ENCODE peak calls at places on chromosomes 12 and 14, in ten cellular contexts. One of them, this sample, is unnamed.
A peak's percentile ranks its signal among the peaks of the same experiment; 100 is the strongest.

GRCh38 chr12:92493816-92494215 is 209.0 kb upstream of the PLEKHG7 start:
- DNase-seq in tibial artery: no peak
- DNase-seq in lung: no peak
- DNase-seq in SJCRH30: no peak
- DNase-seq in ascending aorta: no peak
- DNase-seq in stomach: no peak
- DNase-seq in right lobe of liver: no peak
- DNase-seq in sigmoid colon: no peak
- DNase-seq in esophagus muscularis mucosa: no peak
- DNase-seq in lower lobe of right lung: no peak
- DNase-seq in this sample: no peak

GRCh38 chr12:48198619-48198973 is 4.5 kb downstream of the OR10AD1 start:
- DNase-seq in tibial artery: peak; percentile 74
- DNase-seq in lung: no peak
- DNase-seq in SJCRH30: no peak
- DNase-seq in ascending aorta: peak; percentile 72
- DNase-seq in stomach: peak; percentile 42
- DNase-seq in right lobe of liver: peak; percentile 64
- DNase-seq in sigmoid colon: peak; percentile 78
- DNase-seq in esophagus muscularis mucosa: peak; percentile 91
- DNase-seq in lower lobe of right lung: peak; percentile 64
- DNase-seq in this sample: no peak

GRCh38 chr12:51128905-51129304 is 44.0 kb downstream of the TFCP2 start:
- DNase-seq in tibial artery: no peak
- DNase-seq in lung: no peak
- DNase-seq in SJCRH30: peak; percentile 31
- DNase-seq in ascending aorta: no peak
- DNase-seq in stomach: no peak
- DNase-seq in right lobe of liver: no peak
- DNase-seq in sigmoid colon: no peak
- DNase-seq in esophagus muscularis mucosa: no peak
- DNase-seq in lower lobe of right lung: no peak
- DNase-seq in this sample: no peak

GRCh38 chr12:94922561-94922960 is 80.9 kb downstream of the NDUFA12 start:
- DNase-seq in tibial artery: no peak
- DNase-seq in lung: no peak
- DNase-seq in SJCRH30: no peak
- DNase-seq in ascending aorta: no peak
- DNase-seq in stomach: no peak
- DNase-seq in right lobe of liver: no peak
- DNase-seq in sigmoid colon: no peak
- DNase-seq in esophagus muscularis mucosa: no peak
- DNase-seq in lower lobe of right lung: no peak
- DNase-seq in this sample: no peak

GRCh38 chr12:116924558-116925453 is 14.1 kb downstream of the FBXW8 start:
- DNase-seq in tibial artery: no peak
- DNase-seq in lung: no peak
- DNase-seq in SJCRH30: peak; percentile 10
- DNase-seq in ascending aorta: no peak
- DNase-seq in stomach: no peak
- DNase-seq in right lobe of liver: no peak
- DNase-seq in sigmoid colon: no peak
- DNase-seq in esophagus muscularis mucosa: no peak
- DNase-seq in lower lobe of right lung: no peak
- DNase-seq in this sample: no peak

GRCh38 chr12:56932146-56932545 is 2.1 kb downstream of the SDR9C7 start:
- DNase-seq in tibial artery: no peak
- DNase-seq in lung: no peak
- DNase-seq in SJCRH30: no peak
- DNase-seq in ascending aorta: no peak
- DNase-seq in stomach: no peak
- DNase-seq in right lobe of liver: no peak
- DNase-seq in sigmoid colon: no peak
- DNase-seq in esophagus muscularis mucosa: peak; percentile 31
- DNase-seq in lower lobe of right lung: no peak
- DNase-seq in this sample: no peak

GRCh38 chr12:31035944-31036665 is 37.6 kb upstream of the DDX11 start:
- DNase-seq in tibial artery: no peak
- DNase-seq in lung: peak; percentile 45
- DNase-seq in SJCRH30: no peak
- DNase-seq in ascending aorta: no peak
- DNase-seq in stomach: no peak
- DNase-seq in right lobe of liver: no peak
- DNase-seq in sigmoid colon: no peak
- DNase-seq in esophagus muscularis mucosa: peak; percentile 91
- DNase-seq in lower lobe of right lung: no peak
- DNase-seq in this sample: no peak

GRCh38 chr14:42554091-42554490 is 947.4 kb downstream of the LRFN5 start:
- DNase-seq in tibial artery: no peak
- DNase-seq in lung: no peak
- DNase-seq in SJCRH30: no peak
- DNase-seq in ascending aorta: no peak
- DNase-seq in stomach: no peak
- DNase-seq in right lobe of liver: no peak
- DNase-seq in sigmoid colon: no peak
- DNase-seq in esophagus muscularis mucosa: no peak
- DNase-seq in lower lobe of right lung: no peak
- DNase-seq in this sample: no peak

GRCh38 chr12:27733791-27734190 is 23.2 kb downstream of the MRPS35 start:
- DNase-seq in tibial artery: no peak
- DNase-seq in lung: no peak
- DNase-seq in SJCRH30: no peak
- DNase-seq in ascending aorta: no peak
- DNase-seq in stomach: no peak
- DNase-seq in right lobe of liver: no peak
- DNase-seq in sigmoid colon: no peak
- DNase-seq in esophagus muscularis mucosa: no peak
- DNase-seq in lower lobe of right lung: no peak
- DNase-seq in this sample: no peak

GRCh38 chr12:92002673-92003382 is 142.8 kb downstream of the BTG1 start:
- DNase-seq in tibial artery: no peak
- DNase-seq in lung: no peak
- DNase-seq in SJCRH30: no peak
- DNase-seq in ascending aorta: no peak
- DNase-seq in stomach: no peak
- DNase-seq in right lobe of liver: no peak
- DNase-seq in sigmoid colon: no peak
- DNase-seq in esophagus muscularis mucosa: no peak
- DNase-seq in lower lobe of right lung: no peak
- DNase-seq in this sample: no peak

GRCh38 chr14:69138189-69138535 is 14.8 kb downstream of the DCAF5 start:
- DNase-seq in tibial artery: no peak
- DNase-seq in lung: no peak
- DNase-seq in SJCRH30: no peak
- DNase-seq in ascending aorta: no peak
- DNase-seq in stomach: no peak
- DNase-seq in right lobe of liver: no peak
- DNase-seq in sigmoid colon: no peak
- DNase-seq in esophagus muscularis mucosa: no peak
- DNase-seq in lower lobe of right lung: no peak
- DNase-seq in this sample: no peak

DNA sequence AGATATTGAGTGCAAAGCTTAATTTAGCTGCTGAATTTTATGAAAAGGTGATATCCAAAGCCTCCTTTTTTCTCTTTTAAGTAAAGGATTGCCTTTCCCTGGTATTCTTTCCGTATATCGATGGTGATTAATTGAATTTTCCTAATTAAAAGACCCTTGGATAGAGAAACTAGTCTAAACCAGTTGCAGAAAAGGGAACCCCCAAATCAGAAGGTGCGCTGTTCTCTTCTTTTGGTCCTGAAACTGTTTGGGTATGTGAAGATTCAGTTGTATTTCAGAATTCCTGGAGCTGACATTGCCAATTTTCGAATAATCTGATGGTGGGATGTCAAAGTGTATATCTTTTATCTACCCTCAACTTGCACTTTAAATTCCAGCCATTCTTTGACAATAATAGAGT is 1.9 kb downstream of the GPHN start:
- DNase-seq in tibial artery: no peak
- DNase-seq in lung: no peak
- DNase-seq in SJCRH30: peak; percentile 27
- DNase-seq in ascending aorta: no peak
- DNase-seq in stomach: no peak
- DNase-seq in right lobe of liver: no peak
- DNase-seq in sigmoid colon: no peak
- DNase-seq in esophagus muscularis mucosa: no peak
- DNase-seq in lower lobe of right lung: no peak
- DNase-seq in this sample: no peak
- H3K4me3 ChIP-seq in tibial artery: peak overlapping the region; percentile 92
- H3K4me3 ChIP-seq in lung: no peak overlapping the region
- H3K4me3 ChIP-seq in SJCRH30: peak overlapping the region; percentile 80
- H3K4me3 ChIP-seq in ascending aorta: peak overlapping the region; percentile 82
- H3K4me3 ChIP-seq in stomach: peak overlapping the region; percentile 93
- H3K4me3 ChIP-seq in right lobe of liver: peak overlapping the region; percentile 84
- H3K4me3 ChIP-seq in sigmoid colon: peak overlapping the region; percentile 85
- H3K4me3 ChIP-seq in esophagus muscularis mucosa: peak overlapping the region; percentile 90
- H3K4me3 ChIP-seq in lower lobe of right lung: peak overlapping the region; percentile 90
- H3K4me3 ChIP-seq in this sample: no peak overlapping the region

GRCh38 chr14:87829543-87829942 is 163.4 kb downstream of the GALC start:
- DNase-seq in tibial artery: no peak
- DNase-seq in lung: no peak
- DNase-seq in SJCRH30: no peak
- DNase-seq in ascending aorta: no peak
- DNase-seq in stomach: no peak
- DNase-seq in right lobe of liver: no peak
- DNase-seq in sigmoid colon: no peak
- DNase-seq in esophagus muscularis mucosa: no peak
- DNase-seq in lower lobe of right lung: no peak
- DNase-seq in this sample: no peak

DNA sequence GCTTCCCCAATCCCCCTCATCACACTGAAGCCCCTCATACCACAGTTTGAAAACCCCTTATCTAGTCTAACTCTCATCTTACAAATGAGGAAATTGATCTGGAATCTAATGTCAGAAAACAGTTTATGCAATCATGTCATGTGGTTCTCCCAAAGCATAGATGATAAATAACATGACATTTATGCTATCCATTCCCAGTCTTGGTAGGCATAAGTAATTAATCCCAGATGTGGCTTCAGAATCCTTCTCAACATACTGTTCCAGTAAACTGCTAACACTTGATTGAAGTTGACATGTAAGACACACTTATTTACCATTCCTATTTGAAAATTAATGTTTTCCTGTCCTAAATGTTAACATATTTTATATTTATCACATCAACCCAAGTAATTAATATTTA is 168.7 kb downstream of the GALC start:
- DNase-seq in tibial artery: no peak
- DNase-seq in lung: no peak
- DNase-seq in SJCRH30: no peak
- DNase-seq in ascending aorta: no peak
- DNase-seq in stomach: no peak
- DNase-seq in right lobe of liver: no peak
- DNase-seq in sigmoid colon: no peak
- DNase-seq in esophagus muscularis mucosa: no peak
- DNase-seq in lower lobe of right lung: no peak
- DNase-seq in this sample: no peak
- H3K27ac ChIP-seq in tibial artery: no peak overlapping the region
- H3K27ac ChIP-seq in lung: no peak overlapping the region
- H3K27ac ChIP-seq in SJCRH30: no peak overlapping the region
- H3K27ac ChIP-seq in ascending aorta: no peak overlapping the region
- H3K27ac ChIP-seq in stomach: no peak overlapping the region
- H3K27ac ChIP-seq in right lobe of liver: no peak overlapping the region
- H3K27ac ChIP-seq in sigmoid colon: no peak overlapping the region
- H3K27ac ChIP-seq in esophagus muscularis mucosa: no peak overlapping the region
- H3K27ac ChIP-seq in lower lobe of right lung: no peak overlapping the region
- H3K27ac ChIP-seq in this sample: no peak overlapping the region

GRCh38 chr12:132633901-132634300 is 15.3 kb downstream of the P2RX2 start:
- DNase-seq in tibial artery: peak; percentile 57
- DNase-seq in lung: no peak
- DNase-seq in SJCRH30: no peak
- DNase-seq in ascending aorta: no peak
- DNase-seq in stomach: no peak
- DNase-seq in right lobe of liver: peak; percentile 28
- DNase-seq in sigmoid colon: peak; percentile 45
- DNase-seq in esophagus muscularis mucosa: no peak
- DNase-seq in lower lobe of right lung: no peak
- DNase-seq in this sample: no peak

GRCh38 chr12:132632521-132633228 is 14.1 kb downstream of the P2RX2 start:
- DNase-seq in tibial artery: no peak
- DNase-seq in lung: no peak
- DNase-seq in SJCRH30: no peak
- DNase-seq in ascending aorta: no peak
- DNase-seq in stomach: no peak
- DNase-seq in right lobe of liver: peak; percentile 48
- DNase-seq in sigmoid colon: peak; percentile 60
- DNase-seq in esophagus muscularis mucosa: no peak
- DNase-seq in lower lobe of right lung: no peak
- DNase-seq in this sample: no peak

GRCh38 chr12:132631357-132632065 is 12.9 kb downstream of the P2RX2 start:
- DNase-seq in tibial artery: no peak
- DNase-seq in lung: no peak
- DNase-seq in SJCRH30: no peak
- DNase-seq in ascending aorta: no peak
- DNase-seq in stomach: no peak
- DNase-seq in right lobe of liver: peak; percentile 48
- DNase-seq in sigmoid colon: peak; percentile 49
- DNase-seq in esophagus muscularis mucosa: no peak
- DNase-seq in lower lobe of right lung: no peak
- DNase-seq in this sample: no peak

GRCh38 chr12:132634411-132634990 is 15.9 kb downstream of the P2RX2 start:
- DNase-seq in tibial artery: peak; percentile 42
- DNase-seq in lung: no peak
- DNase-seq in SJCRH30: no peak
- DNase-seq in ascending aorta: no peak
- DNase-seq in stomach: no peak
- DNase-seq in right lobe of liver: peak; percentile 29
- DNase-seq in sigmoid colon: peak; percentile 52
- DNase-seq in esophagus muscularis mucosa: no peak
- DNase-seq in lower lobe of right lung: no peak
- DNase-seq in this sample: no peak

GRCh38 chr12:132633398-132633797 is 14.8 kb downstream of the P2RX2 start:
- DNase-seq in tibial artery: no peak
- DNase-seq in lung: no peak
- DNase-seq in SJCRH30: no peak
- DNase-seq in ascending aorta: no peak
- DNase-seq in stomach: no peak
- DNase-seq in right lobe of liver: peak; percentile 14
- DNase-seq in sigmoid colon: peak; percentile 35
- DNase-seq in esophagus muscularis mucosa: no peak
- DNase-seq in lower lobe of right lung: no peak
- DNase-seq in this sample: no peak
- H3K36me3 ChIP-seq in tibial artery: peaks cover 84% of the 10 kb centered on the region
- H3K36me3 ChIP-seq in lung: peaks cover 55% of the 10 kb centered on the region
- H3K36me3 ChIP-seq in SJCRH30: peaks cover 88% of the 10 kb centered on the region
- H3K36me3 ChIP-seq in ascending aorta: peaks cover 84% of the 10 kb centered on the region
- H3K36me3 ChIP-seq in stomach: peaks cover 100% of the 10 kb centered on the region
- H3K36me3 ChIP-seq in right lobe of liver: peaks cover 70% of the 10 kb centered on the region
- H3K36me3 ChIP-seq in sigmoid colon: peaks cover 32% of the 10 kb centered on the region
- H3K36me3 ChIP-seq in esophagus muscularis mucosa: peaks cover 95% of the 10 kb centered on the region
- H3K36me3 ChIP-seq in lower lobe of right lung: peaks cover 84% of the 10 kb centered on the region
- H3K36me3 ChIP-seq in this sample: peaks cover 52% of the 10 kb centered on the region

DNA sequence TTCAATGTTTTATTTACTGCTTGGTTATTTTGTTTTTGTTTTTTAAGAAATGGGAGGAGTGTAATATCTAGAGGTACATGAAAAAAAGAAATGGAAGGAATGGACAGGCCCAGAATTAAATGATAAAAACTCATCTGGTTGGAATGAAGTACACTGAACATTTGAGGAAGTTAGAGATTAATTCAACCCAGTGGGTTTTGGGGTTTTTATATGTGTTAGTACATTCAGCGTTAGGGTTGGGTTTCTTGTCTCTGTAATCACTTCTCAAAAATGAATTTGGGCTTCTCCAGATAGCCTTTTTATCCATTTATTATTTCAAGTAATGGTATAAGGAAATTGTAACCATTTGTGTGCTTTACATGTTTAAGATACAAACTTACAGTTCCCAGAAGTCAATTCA is 19.5 kb upstream of the NUP107 start:
- DNase-seq in tibial artery: no peak
- DNase-seq in lung: no peak
- DNase-seq in SJCRH30: no peak
- DNase-seq in ascending aorta: no peak
- DNase-seq in stomach: no peak
- DNase-seq in right lobe of liver: no peak
- DNase-seq in sigmoid colon: no peak
- DNase-seq in esophagus muscularis mucosa: no peak
- DNase-seq in lower lobe of right lung: no peak
- DNase-seq in this sample: no peak
- H3K4me3 ChIP-seq in tibial artery: no peak overlapping the region
- H3K4me3 ChIP-seq in lung: no peak overlapping the region
- H3K4me3 ChIP-seq in SJCRH30: no peak overlapping the region
- H3K4me3 ChIP-seq in ascending aorta: no peak overlapping the region
- H3K4me3 ChIP-seq in stomach: no peak overlapping the region
- H3K4me3 ChIP-seq in right lobe of liver: no peak overlapping the region
- H3K4me3 ChIP-seq in sigmoid colon: no peak overlapping the region
- H3K4me3 ChIP-seq in esophagus muscularis mucosa: no peak overlapping the region
- H3K4me3 ChIP-seq in lower lobe of right lung: no peak overlapping the region
- H3K4me3 ChIP-seq in this sample: no peak overlapping the region